ENCODE peak calls at places on chromosomes 6 and 20, in ten cellular contexts. One of them, this sample, is unnamed.

GRCh38 chr20:63315982-63316491 is 23.1 kb downstream of the COL20A1 start:
- DNase-seq in RWPE1: no peak
- DNase-seq in PC-3: no peak
- DNase-seq in foreskin fibroblast: no peak
- DNase-seq in brain microvascular endothelial cell: no peak
- DNase-seq in bronchial epithelial cell: no peak
- DNase-seq in HL-60: no peak
- DNase-seq in PC-9: no peak
- DNase-seq in fibroblast of lung: no peak
- DNase-seq in uterus: no peak
- DNase-seq in this sample: no peak

GRCh38 chr20:17871861-17872260 is 96.7 kb downstream of the SNX5 start:
- DNase-seq in RWPE1: no peak
- DNase-seq in PC-3: no peak
- DNase-seq in foreskin fibroblast: no peak
- DNase-seq in brain microvascular endothelial cell: no peak
- DNase-seq in bronchial epithelial cell: no peak
- DNase-seq in HL-60: no peak
- DNase-seq in PC-9: no peak
- DNase-seq in fibroblast of lung: no peak
- DNase-seq in uterus: no peak
- DNase-seq in this sample: no peak

GRCh38 chr6:18441253-18441979 is 54.3 kb downstream of the RNF144B start:
- DNase-seq in RWPE1: no peak
- DNase-seq in PC-3: no peak
- DNase-seq in foreskin fibroblast: no peak
- DNase-seq in brain microvascular endothelial cell: no peak
- DNase-seq in bronchial epithelial cell: no peak
- DNase-seq in HL-60: no peak
- DNase-seq in PC-9: no peak
- DNase-seq in fibroblast of lung: no peak
- DNase-seq in uterus: no peak
- DNase-seq in this sample: no peak

GRCh38 chr20:48126227-48126740 is 341.0 kb upstream of the SULF2 start:
- DNase-seq in RWPE1: no peak
- DNase-seq in PC-3: no peak
- DNase-seq in foreskin fibroblast: no peak
- DNase-seq in brain microvascular endothelial cell: no peak
- DNase-seq in bronchial epithelial cell: no peak
- DNase-seq in HL-60: no peak
- DNase-seq in PC-9: peak
- DNase-seq in fibroblast of lung: no peak
- DNase-seq in uterus: no peak
- DNase-seq in this sample: peak

GRCh38 chr6:107318100-107318736 is 141.1 kb downstream of the PDSS2 start:
- DNase-seq in RWPE1: peak
- DNase-seq in PC-3: peak
- DNase-seq in foreskin fibroblast: peak
- DNase-seq in brain microvascular endothelial cell: peak
- DNase-seq in bronchial epithelial cell: peak
- DNase-seq in HL-60: peak
- DNase-seq in PC-9: peak
- DNase-seq in fibroblast of lung: peak
- DNase-seq in uterus: peak
- DNase-seq in this sample: peak

GRCh38 chr20:39874049-39874893 is 814.8 kb downstream of the MAFB start:
- DNase-seq in RWPE1: peak
- DNase-seq in PC-3: peak
- DNase-seq in foreskin fibroblast: peak
- DNase-seq in brain microvascular endothelial cell: peak
- DNase-seq in bronchial epithelial cell: peak
- DNase-seq in HL-60: peak
- DNase-seq in PC-9: peak
- DNase-seq in fibroblast of lung: peak
- DNase-seq in uterus: peak
- DNase-seq in this sample: peak

GRCh38 chr6:52640170-52640569 is 30.7 kb upstream of the TMEM14A start:
- DNase-seq in RWPE1: no peak
- DNase-seq in PC-3: no peak
- DNase-seq in foreskin fibroblast: no peak
- DNase-seq in brain microvascular endothelial cell: peak
- DNase-seq in bronchial epithelial cell: peak
- DNase-seq in HL-60: no peak
- DNase-seq in PC-9: no peak
- DNase-seq in fibroblast of lung: peak
- DNase-seq in uterus: no peak
- DNase-seq in this sample: peak

GRCh38 chr6:10585232-10585887 is 64.2 kb downstream of the GCNT2 start:
- DNase-seq in RWPE1: no peak
- DNase-seq in PC-3: no peak
- DNase-seq in foreskin fibroblast: no peak
- DNase-seq in brain microvascular endothelial cell: no peak
- DNase-seq in bronchial epithelial cell: no peak
- DNase-seq in HL-60: no peak
- DNase-seq in PC-9: no peak
- DNase-seq in fibroblast of lung: peak
- DNase-seq in uterus: no peak
- DNase-seq in this sample: no peak

GRCh38 chr6:143743256-143744166 is 65.7 kb downstream of the PHACTR2 start:
- DNase-seq in RWPE1: no peak
- DNase-seq in PC-3: no peak
- DNase-seq in foreskin fibroblast: no peak
- DNase-seq in brain microvascular endothelial cell: no peak
- DNase-seq in bronchial epithelial cell: no peak
- DNase-seq in HL-60: no peak
- DNase-seq in PC-9: no peak
- DNase-seq in fibroblast of lung: peak
- DNase-seq in uterus: peak
- DNase-seq in this sample: no peak

GRCh38 chr6:82988904-82989303 is 76.7 kb downstream of the UBE3D start:
- DNase-seq in RWPE1: no peak
- DNase-seq in PC-3: peak
- DNase-seq in foreskin fibroblast: no peak
- DNase-seq in brain microvascular endothelial cell: peak
- DNase-seq in bronchial epithelial cell: peak
- DNase-seq in HL-60: no peak
- DNase-seq in PC-9: no peak
- DNase-seq in fibroblast of lung: peak
- DNase-seq in uterus: no peak
- DNase-seq in this sample: no peak

GRCh38 chr6:132780770-132781371 is 17.6 kb downstream of the SLC18B1 start:
- DNase-seq in RWPE1: peak
- DNase-seq in PC-3: peak
- DNase-seq in foreskin fibroblast: peak
- DNase-seq in brain microvascular endothelial cell: no peak
- DNase-seq in bronchial epithelial cell: peak
- DNase-seq in HL-60: no peak
- DNase-seq in PC-9: no peak
- DNase-seq in fibroblast of lung: peak
- DNase-seq in uterus: no peak
- DNase-seq in this sample: no peak

GRCh38 chr6:11033825-11034224 is 10.3 kb downstream of the ELOVL2 start:
- DNase-seq in RWPE1: peak
- DNase-seq in PC-3: peak
- DNase-seq in foreskin fibroblast: peak
- DNase-seq in brain microvascular endothelial cell: peak
- DNase-seq in bronchial epithelial cell: peak
- DNase-seq in HL-60: no peak
- DNase-seq in PC-9: no peak
- DNase-seq in fibroblast of lung: peak
- DNase-seq in uterus: no peak
- DNase-seq in this sample: no peak

GRCh38 chr20:21528870-21529269 is 15.0 kb upstream of the NKX2-2 start:
- DNase-seq in RWPE1: no peak
- DNase-seq in PC-3: no peak
- DNase-seq in foreskin fibroblast: no peak
- DNase-seq in brain microvascular endothelial cell: no peak
- DNase-seq in bronchial epithelial cell: no peak
- DNase-seq in HL-60: no peak
- DNase-seq in PC-9: no peak
- DNase-seq in fibroblast of lung: no peak
- DNase-seq in uterus: no peak
- DNase-seq in this sample: no peak

GRCh38 chr20:21527908-21528307 is 14.0 kb upstream of the NKX2-2 start:
- DNase-seq in RWPE1: no peak
- DNase-seq in PC-3: no peak
- DNase-seq in foreskin fibroblast: no peak
- DNase-seq in brain microvascular endothelial cell: no peak
- DNase-seq in bronchial epithelial cell: no peak
- DNase-seq in HL-60: no peak
- DNase-seq in PC-9: no peak
- DNase-seq in fibroblast of lung: no peak
- DNase-seq in uterus: no peak
- DNase-seq in this sample: no peak

GRCh38 chr20:21534453-21534852 is 20.6 kb upstream of the NKX2-2 start:
- DNase-seq in RWPE1: no peak
- DNase-seq in PC-3: no peak
- DNase-seq in foreskin fibroblast: no peak
- DNase-seq in brain microvascular endothelial cell: no peak
- DNase-seq in bronchial epithelial cell: no peak
- DNase-seq in HL-60: no peak
- DNase-seq in PC-9: no peak
- DNase-seq in fibroblast of lung: no peak
- DNase-seq in uterus: no peak
- DNase-seq in this sample: no peak

GRCh38 chr20:21526776-21527175 is 12.9 kb upstream of the NKX2-2 start:
- DNase-seq in RWPE1: no peak
- DNase-seq in PC-3: peak
- DNase-seq in foreskin fibroblast: no peak
- DNase-seq in brain microvascular endothelial cell: no peak
- DNase-seq in bronchial epithelial cell: no peak
- DNase-seq in HL-60: no peak
- DNase-seq in PC-9: no peak
- DNase-seq in fibroblast of lung: no peak
- DNase-seq in uterus: no peak
- DNase-seq in this sample: no peak

GRCh38 chr20:21529863-21530262 is 16.0 kb upstream of the NKX2-2 start:
- DNase-seq in RWPE1: no peak
- DNase-seq in PC-3: peak
- DNase-seq in foreskin fibroblast: no peak
- DNase-seq in brain microvascular endothelial cell: no peak
- DNase-seq in bronchial epithelial cell: peak
- DNase-seq in HL-60: no peak
- DNase-seq in PC-9: no peak
- DNase-seq in fibroblast of lung: no peak
- DNase-seq in uterus: no peak
- DNase-seq in this sample: no peak
- TF ChIP-seq CTCF in RWPE1: no peak
- TF ChIP-seq CTCF in PC-3: peak
- TF ChIP-seq CTCF in foreskin fibroblast: peak
- TF ChIP-seq CTCF in brain microvascular endothelial cell: no peak
- TF ChIP-seq CTCF in bronchial epithelial cell: no peak
- TF ChIP-seq CTCF in HL-60: peak
- TF ChIP-seq CTCF in PC-9: no peak
- TF ChIP-seq CTCF in fibroblast of lung: no peak
- TF ChIP-seq CTCF in uterus: no peak
- TF ChIP-seq CTCF in this sample: peak

DNA sequence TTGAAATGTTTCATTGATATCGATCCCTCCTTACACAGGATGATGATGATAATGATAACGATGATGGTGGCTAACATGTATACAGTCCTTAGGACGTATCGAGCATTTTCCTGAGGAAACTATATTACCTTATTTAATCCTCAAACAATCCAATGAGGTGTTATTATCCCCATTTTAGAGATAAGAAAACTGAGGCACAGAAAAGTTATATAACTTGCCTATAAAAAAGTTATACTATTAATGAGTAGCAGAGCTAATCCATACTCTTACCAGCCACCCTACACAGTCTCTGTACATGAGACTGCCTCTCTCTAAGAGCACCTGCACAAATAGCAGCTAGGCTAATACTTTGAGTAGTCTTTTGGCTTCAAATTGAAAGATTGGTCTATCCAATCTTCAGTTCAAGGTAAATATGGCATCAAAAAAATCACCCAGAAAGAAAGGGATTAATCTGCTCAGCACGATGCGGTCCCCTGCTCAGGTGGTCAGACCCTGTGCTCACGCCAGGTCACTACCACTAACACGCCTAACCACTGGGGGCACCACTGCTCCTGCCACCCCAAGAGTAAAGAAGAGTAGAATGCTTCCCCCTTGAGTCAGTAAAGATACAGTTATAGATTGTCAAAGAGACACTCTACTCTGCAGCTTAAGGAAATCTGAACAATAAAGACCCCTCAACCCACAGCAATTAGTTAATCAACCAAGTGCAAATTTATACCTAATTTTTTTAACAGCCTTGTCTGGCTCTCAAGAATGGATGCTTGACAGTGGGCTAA is 15.0 kb downstream of the GABBR1 start:
- DNase-seq in RWPE1: no peak
- DNase-seq in PC-3: no peak
- DNase-seq in foreskin fibroblast: no peak
- DNase-seq in brain microvascular endothelial cell: no peak
- DNase-seq in bronchial epithelial cell: no peak
- DNase-seq in HL-60: no peak
- DNase-seq in PC-9: no peak
- DNase-seq in fibroblast of lung: no peak
- DNase-seq in uterus: no peak
- DNase-seq in this sample: no peak
- TF ChIP-seq CTCF in RWPE1: no peak
- TF ChIP-seq CTCF in PC-3: peak
- TF ChIP-seq CTCF in foreskin fibroblast: peak
- TF ChIP-seq CTCF in brain microvascular endothelial cell: peak
- TF ChIP-seq CTCF in bronchial epithelial cell: peak
- TF ChIP-seq CTCF in HL-60: no peak
- TF ChIP-seq CTCF in PC-9: no peak
- TF ChIP-seq CTCF in fibroblast of lung: no peak
- TF ChIP-seq CTCF in uterus: no peak
- TF ChIP-seq CTCF in this sample: peak

DNA sequence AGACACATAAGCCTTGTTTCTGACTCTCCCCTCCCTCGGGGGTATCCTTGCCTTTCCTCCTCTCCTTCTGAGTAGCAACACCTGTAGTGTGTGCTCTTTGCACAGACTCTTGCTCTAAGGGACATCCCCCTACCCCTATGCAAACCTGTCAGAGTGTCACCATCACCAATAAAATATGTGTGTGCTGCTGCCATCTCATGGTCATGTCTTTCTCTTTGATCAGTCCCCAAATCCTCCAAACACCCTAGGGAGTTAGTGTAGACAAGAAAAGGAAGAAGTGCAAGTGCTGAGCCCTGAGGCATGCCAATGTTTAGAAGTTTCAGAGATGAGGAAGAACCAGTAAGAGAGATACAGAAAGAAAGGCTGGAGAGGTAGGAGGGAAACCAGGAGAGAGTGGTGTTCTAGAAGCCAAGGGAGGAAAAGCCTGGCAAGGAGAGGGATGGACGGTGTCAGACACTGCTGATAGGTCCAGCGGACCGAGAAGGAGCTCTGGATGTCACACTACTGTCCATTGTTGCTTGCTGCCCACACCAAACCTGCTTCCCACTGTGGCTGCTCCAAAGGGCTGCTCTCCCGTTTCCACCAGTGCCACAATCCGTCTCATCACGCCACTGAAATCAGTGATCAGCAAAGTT is 16.4 kb downstream of the TRMT6 start:
- DNase-seq in RWPE1: peak
- DNase-seq in PC-3: peak
- DNase-seq in foreskin fibroblast: no peak
- DNase-seq in brain microvascular endothelial cell: no peak
- DNase-seq in bronchial epithelial cell: peak
- DNase-seq in HL-60: no peak
- DNase-seq in PC-9: no peak
- DNase-seq in fibroblast of lung: peak
- DNase-seq in uterus: no peak
- DNase-seq in this sample: no peak
- TF ChIP-seq CTCF in RWPE1: peak
- TF ChIP-seq CTCF in PC-3: peak
- TF ChIP-seq CTCF in foreskin fibroblast: no peak
- TF ChIP-seq CTCF in brain microvascular endothelial cell: peak
- TF ChIP-seq CTCF in bronchial epithelial cell: peak
- TF ChIP-seq CTCF in HL-60: no peak
- TF ChIP-seq CTCF in PC-9: peak
- TF ChIP-seq CTCF in fibroblast of lung: no peak
- TF ChIP-seq CTCF in uterus: no peak
- TF ChIP-seq CTCF in this sample: peak

GRCh38 chr6:146962332-146962731 is 241.9 kb upstream of the STXBP5 start:
- DNase-seq in RWPE1: no peak
- DNase-seq in PC-3: no peak
- DNase-seq in foreskin fibroblast: no peak
- DNase-seq in brain microvascular endothelial cell: no peak
- DNase-seq in bronchial epithelial cell: no peak
- DNase-seq in HL-60: no peak
- DNase-seq in PC-9: no peak
- DNase-seq in fibroblast of lung: no peak
- DNase-seq in uterus: no peak
- DNase-seq in this sample: no peak
- TF ChIP-seq CTCF in RWPE1: no peak
- TF ChIP-seq CTCF in PC-3: no peak
- TF ChIP-seq CTCF in foreskin fibroblast: no peak
- TF ChIP-seq CTCF in brain microvascular endothelial cell: no peak
- TF ChIP-seq CTCF in bronchial epithelial cell: no peak
- TF ChIP-seq CTCF in HL-60: no peak
- TF ChIP-seq CTCF in PC-9: no peak
- TF ChIP-seq CTCF in fibroblast of lung: no peak
- TF ChIP-seq CTCF in uterus: no peak
- TF ChIP-seq CTCF in this sample: no peak

This sample was measured in neural crest cell.